ENCODE peak calls at places on chromosomes 13 and 19, in five cellular contexts. One of them, this sample, is unnamed.

GRCh38 chr13:112328936-112329335 is 47.2 kb upstream of the SPACA7 start:
- DNase-seq in sigmoid colon: no peak
- DNase-seq in HCT116: no peak
- DNase-seq in stomach: no peak
- DNase-seq in prostate gland: no peak
- DNase-seq in this sample: no peak

GRCh38 chr13:112245179-112245724 is 130.9 kb upstream of the SPACA7 start:
- DNase-seq in sigmoid colon: peak
- DNase-seq in HCT116: no peak
- DNase-seq in stomach: no peak
- DNase-seq in prostate gland: no peak
- DNase-seq in this sample: no peak

GRCh38 chr19:18895038-18895827 is 725 bp downstream of the CERS1 start:
- DNase-seq in sigmoid colon: no peak
- DNase-seq in HCT116: peak
- DNase-seq in stomach: no peak
- DNase-seq in prostate gland: no peak
- DNase-seq in this sample: no peak

GRCh38 chr19:10286803-10287737 is at the start of gene ICAM4:
- DNase-seq in sigmoid colon: no peak
- DNase-seq in HCT116: no peak
- DNase-seq in stomach: peak
- DNase-seq in prostate gland: no peak
- DNase-seq in this sample: no peak

GRCh38 chr19:40687525-40688016 is 2.9 kb downstream of the NUMBL start:
- DNase-seq in sigmoid colon: peak
- DNase-seq in HCT116: no peak
- DNase-seq in stomach: peak
- DNase-seq in prostate gland: no peak
- DNase-seq in this sample: no peak

GRCh38 chr19:40552848-40553247 is 23.8 kb upstream of the SHKBP1 start:
- DNase-seq in sigmoid colon: no peak
- DNase-seq in HCT116: no peak
- DNase-seq in stomach: no peak
- DNase-seq in prostate gland: no peak
- DNase-seq in this sample: no peak

GRCh38 chr19:11378319-11379189 is 4.1 kb downstream of the SWSAP1 start:
- DNase-seq in sigmoid colon: no peak
- DNase-seq in HCT116: no peak
- DNase-seq in stomach: peak
- DNase-seq in prostate gland: peak
- DNase-seq in this sample: no peak

GRCh38 chr13:82833928-82834327 is 1048.3 kb downstream of the SLITRK1 start:
- DNase-seq in sigmoid colon: no peak
- DNase-seq in HCT116: no peak
- DNase-seq in stomach: no peak
- DNase-seq in prostate gland: no peak
- DNase-seq in this sample: no peak

GRCh38 chr13:25951831-25952230 is 100.0 kb downstream of the SHISA2 start:
- DNase-seq in sigmoid colon: no peak
- DNase-seq in HCT116: no peak
- DNase-seq in stomach: no peak
- DNase-seq in prostate gland: no peak
- DNase-seq in this sample: no peak

GRCh38 chr13:99955747-99956472 is 15.7 kb downstream of the ZIC5 start:
- DNase-seq in sigmoid colon: no peak
- DNase-seq in HCT116: no peak
- DNase-seq in stomach: no peak
- DNase-seq in prostate gland: no peak
- DNase-seq in this sample: no peak

GRCh38 chr19:44807162-44807561 is 1.7 kb upstream of the BCAM start:
- DNase-seq in sigmoid colon: no peak
- DNase-seq in HCT116: no peak
- DNase-seq in stomach: peak
- DNase-seq in prostate gland: peak
- DNase-seq in this sample: no peak

GRCh38 chr13:26927511-26927910 is 166.9 kb upstream of the GPR12 start:
- DNase-seq in sigmoid colon: no peak
- DNase-seq in HCT116: no peak
- DNase-seq in stomach: no peak
- DNase-seq in prostate gland: no peak
- DNase-seq in this sample: no peak

GRCh38 chr13:110877737-110878136 is 37.1 kb downstream of the ANKRD10 start:
- DNase-seq in sigmoid colon: no peak
- DNase-seq in HCT116: no peak
- DNase-seq in stomach: no peak
- DNase-seq in prostate gland: no peak
- DNase-seq in this sample: no peak

GRCh38 chr13:71290963-71291937 is 575.8 kb downstream of the DACH1 start:
- DNase-seq in sigmoid colon: no peak
- DNase-seq in HCT116: no peak
- DNase-seq in stomach: no peak
- DNase-seq in prostate gland: no peak
- DNase-seq in this sample: no peak

GRCh38 chr13:46143239-46143701 is 38.4 kb upstream of the CPB2 start:
- DNase-seq in sigmoid colon: no peak
- DNase-seq in HCT116: no peak
- DNase-seq in stomach: no peak
- DNase-seq in prostate gland: peak
- DNase-seq in this sample: no peak

GRCh38 chr19:32566246-32566830 is 14.7 kb upstream of the PDCD5 start:
- DNase-seq in sigmoid colon: no peak
- DNase-seq in HCT116: no peak
- DNase-seq in stomach: no peak
- DNase-seq in prostate gland: no peak
- DNase-seq in this sample: no peak

GRCh38 chr13:22050951-22051563 is 380.2 kb downstream of the FGF9 start:
- DNase-seq in sigmoid colon: no peak
- DNase-seq in HCT116: no peak
- DNase-seq in stomach: no peak
- DNase-seq in prostate gland: no peak
- DNase-seq in this sample: no peak

GRCh38 chr19:49556412-49557398 is 23.7 kb downstream of the NOSIP start:
- DNase-seq in sigmoid colon: no peak
- DNase-seq in HCT116: no peak
- DNase-seq in stomach: no peak
- DNase-seq in prostate gland: no peak
- DNase-seq in this sample: no peak

GRCh38 chr13:113176292-113176691 is 17.8 kb downstream of the PROZ start:
- DNase-seq in sigmoid colon: no peak
- DNase-seq in HCT116: no peak
- DNase-seq in stomach: no peak
- DNase-seq in prostate gland: no peak
- DNase-seq in this sample: no peak

GRCh38 chr19:49687566-49688316 is 1.7 kb upstream of the ADM5 start:
- DNase-seq in sigmoid colon: no peak
- DNase-seq in HCT116: no peak
- DNase-seq in stomach: no peak
- DNase-seq in prostate gland: no peak
- DNase-seq in this sample: no peak

GRCh38 chr19:2469102-2469914 is 6.6 kb upstream of the GADD45B start:
- DNase-seq in sigmoid colon: no peak
- DNase-seq in HCT116: peak
- DNase-seq in stomach: no peak
- DNase-seq in prostate gland: no peak
- DNase-seq in this sample: no peak

GRCh38 chr13:49938921-49939320 is 2.8 kb upstream of the SPRYD7 start:
- DNase-seq in sigmoid colon: no peak
- DNase-seq in HCT116: no peak
- DNase-seq in stomach: peak
- DNase-seq in prostate gland: no peak
- DNase-seq in this sample: no peak

GRCh38 chr13:33186851-33187250 is 98.7 kb downstream of the STARD13 start:
- DNase-seq in sigmoid colon: no peak
- DNase-seq in HCT116: no peak
- DNase-seq in stomach: no peak
- DNase-seq in prostate gland: no peak
- DNase-seq in this sample: no peak

GRCh38 chr19:29812080-29812880 is 489 bp downstream of the CCNE1 start:
- DNase-seq in sigmoid colon: no peak
- DNase-seq in HCT116: no peak
- DNase-seq in stomach: peak
- DNase-seq in prostate gland: no peak
- DNase-seq in this sample: no peak

GRCh38 chr13:100547805-100548204 is 40.8 kb downstream of the GGACT start:
- DNase-seq in sigmoid colon: no peak
- DNase-seq in HCT116: no peak
- DNase-seq in stomach: no peak
- DNase-seq in prostate gland: peak
- DNase-seq in this sample: no peak

GRCh38 chr19:10979950-10980349 is 19.1 kb downstream of the SMARCA4 start:
- DNase-seq in sigmoid colon: no peak
- DNase-seq in HCT116: no peak
- DNase-seq in stomach: no peak
- DNase-seq in prostate gland: no peak
- DNase-seq in this sample: no peak

DNA sequence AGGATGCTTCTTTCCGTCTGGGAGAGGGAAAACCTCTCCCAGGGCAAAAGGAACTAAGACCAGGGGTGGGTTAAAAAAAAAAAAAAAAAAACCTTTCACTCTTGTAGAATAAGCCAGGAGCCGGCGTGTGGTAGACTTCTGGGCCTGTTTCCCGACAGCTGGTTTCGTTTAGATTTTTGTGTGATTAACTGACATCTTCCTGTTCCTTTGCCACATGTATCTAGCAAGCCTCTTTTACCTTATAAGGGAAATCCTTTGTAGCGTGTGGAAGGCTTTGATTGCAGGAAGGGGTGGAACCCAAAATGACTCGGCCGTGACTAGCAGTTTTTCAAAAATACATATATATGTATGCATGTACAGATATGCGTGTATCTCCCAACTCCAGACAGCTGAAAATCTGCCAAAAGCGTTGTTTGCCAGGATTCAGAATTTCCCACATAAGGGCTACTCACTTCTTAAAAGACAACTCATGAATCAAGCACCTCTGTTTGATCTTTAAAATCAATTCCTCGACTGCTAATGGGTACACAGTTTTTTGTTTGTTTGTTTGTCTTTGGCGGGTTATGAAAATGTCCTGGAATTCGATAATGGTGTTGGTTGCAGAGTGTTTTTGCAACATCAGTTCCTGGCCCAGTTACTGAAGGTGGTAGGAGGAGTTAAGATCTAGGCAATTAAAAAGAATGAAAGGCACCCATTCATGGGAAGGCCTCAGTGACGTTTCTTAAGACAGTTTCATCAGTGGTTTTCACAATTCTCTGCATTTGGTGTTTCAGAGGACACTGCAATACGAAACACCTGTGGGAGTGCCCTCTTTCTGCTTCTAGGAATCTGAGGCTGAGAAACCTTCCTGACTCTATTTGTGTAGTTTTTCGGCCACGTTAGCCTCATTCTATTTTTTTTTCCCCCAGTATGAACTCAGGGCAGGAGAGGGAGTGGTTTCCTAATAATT is 2.7 kb downstream of the TPM4 start:
- DNase-seq in sigmoid colon: peak
- DNase-seq in HCT116: peak
- DNase-seq in stomach: peak
- DNase-seq in prostate gland: peak
- DNase-seq in this sample: no peak
- TF ChIP-seq POLR2AphosphoS5 in sigmoid colon: peak
- TF ChIP-seq POLR2AphosphoS5 in HCT116: peak
- TF ChIP-seq POLR2AphosphoS5 in stomach: peak
- TF ChIP-seq POLR2AphosphoS5 in prostate gland: peak
- TF ChIP-seq POLR2AphosphoS5 in this sample: peak

DNA sequence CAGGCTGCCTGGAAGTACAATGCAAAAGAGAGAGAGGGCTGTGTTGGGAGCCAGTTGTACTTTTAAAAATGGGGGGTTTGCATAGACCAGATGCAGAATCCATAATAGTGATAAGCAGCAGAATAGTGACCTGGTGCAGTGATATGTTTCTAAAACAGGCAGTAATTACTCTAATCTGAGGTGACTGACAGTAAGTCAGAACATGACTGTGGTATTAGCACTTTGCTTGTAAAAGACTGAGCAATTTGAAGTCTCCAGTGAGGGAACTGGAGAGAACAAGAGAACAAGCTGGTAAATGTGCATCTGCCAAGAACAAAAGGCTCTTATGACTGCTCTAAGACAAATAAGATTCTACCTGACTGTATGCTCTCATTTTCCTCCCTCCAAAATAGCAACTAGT is 383.4 kb downstream of the ITGBL1 start:
- DNase-seq in sigmoid colon: no peak
- DNase-seq in HCT116: no peak
- DNase-seq in stomach: no peak
- DNase-seq in prostate gland: no peak
- DNase-seq in this sample: no peak
- TF ChIP-seq POLR2AphosphoS5 in sigmoid colon: no peak
- TF ChIP-seq POLR2AphosphoS5 in HCT116: no peak
- TF ChIP-seq POLR2AphosphoS5 in stomach: no peak
- TF ChIP-seq POLR2AphosphoS5 in prostate gland: no peak
- TF ChIP-seq POLR2AphosphoS5 in this sample: no peak

DNA sequence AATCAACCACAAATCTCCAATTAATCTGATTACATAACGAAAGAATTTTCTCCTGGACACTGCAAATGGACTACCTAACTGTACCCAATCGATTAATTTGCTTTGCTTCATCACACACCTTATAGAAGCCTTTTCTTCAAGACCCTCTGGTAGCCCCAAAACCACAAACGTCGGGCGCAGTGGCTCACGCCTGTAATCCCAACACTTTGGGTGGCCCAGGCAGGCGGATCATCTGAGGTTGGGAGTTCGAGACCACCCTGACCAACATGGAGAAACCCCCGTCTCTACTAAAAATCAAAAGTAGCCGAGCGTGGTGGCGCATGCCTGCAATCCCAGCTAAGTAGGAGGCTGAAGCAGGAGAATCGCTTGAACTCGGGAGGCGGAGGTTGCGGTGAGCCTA is 42.9 kb upstream of the ZNF429 start:
- DNase-seq in sigmoid colon: no peak
- DNase-seq in HCT116: no peak
- DNase-seq in stomach: no peak
- DNase-seq in prostate gland: no peak
- DNase-seq in this sample: no peak
- TF ChIP-seq POLR2AphosphoS5 in sigmoid colon: no peak
- TF ChIP-seq POLR2AphosphoS5 in HCT116: no peak
- TF ChIP-seq POLR2AphosphoS5 in stomach: no peak
- TF ChIP-seq POLR2AphosphoS5 in prostate gland: no peak
- TF ChIP-seq POLR2AphosphoS5 in this sample: no peak

DNA sequence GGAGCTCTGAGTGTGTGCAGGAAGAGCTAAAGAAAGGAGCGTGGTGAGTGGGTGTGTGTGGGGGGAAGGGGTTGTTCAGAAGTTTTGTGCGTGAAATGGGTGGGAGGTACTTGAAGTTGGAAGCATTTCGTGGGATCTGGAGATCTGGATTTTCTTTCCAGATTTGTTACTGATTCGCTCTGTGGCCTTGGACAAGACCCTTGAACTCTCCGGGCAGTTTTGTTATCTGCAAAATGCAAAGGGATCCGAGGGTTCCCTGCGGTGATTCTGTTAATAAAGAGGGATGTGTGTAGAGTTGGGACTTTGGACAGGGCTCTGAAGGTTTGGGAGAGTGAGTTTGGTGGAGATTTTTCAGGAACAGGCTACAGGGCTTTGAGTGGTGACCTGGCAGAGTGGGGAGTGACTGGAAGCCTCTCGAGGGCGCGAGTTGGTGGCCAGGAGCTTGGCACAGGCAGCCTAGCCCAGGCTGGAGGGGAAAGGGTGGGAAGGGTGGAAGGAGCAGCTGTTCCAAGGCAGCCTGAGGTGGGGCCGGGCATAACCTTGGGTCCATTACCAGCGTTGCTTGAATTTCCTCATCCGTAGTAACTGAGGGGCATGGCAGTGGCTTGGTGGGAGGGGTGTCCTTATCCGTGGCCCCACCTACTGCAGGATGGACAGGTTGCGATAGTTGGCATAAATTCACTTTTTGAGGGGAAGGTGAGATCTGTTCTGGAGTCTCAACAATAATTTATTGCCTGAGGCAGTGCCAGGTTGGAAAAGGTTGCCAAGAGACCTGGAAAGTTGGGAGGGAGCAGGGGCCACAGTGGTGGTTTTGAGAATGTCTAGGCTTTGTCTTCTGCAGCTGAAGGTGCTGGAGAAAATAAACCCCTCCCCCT is 2.1 kb downstream of the ACTN4 start:
- DNase-seq in sigmoid colon: no peak
- DNase-seq in HCT116: no peak
- DNase-seq in stomach: peak
- DNase-seq in prostate gland: peak
- DNase-seq in this sample: no peak
- TF ChIP-seq POLR2AphosphoS5 in sigmoid colon: peak
- TF ChIP-seq POLR2AphosphoS5 in HCT116: no peak
- TF ChIP-seq POLR2AphosphoS5 in stomach: peak
- TF ChIP-seq POLR2AphosphoS5 in prostate gland: peak
- TF ChIP-seq POLR2AphosphoS5 in this sample: no peak

This sample was measured in GM12891.